ENCODE peak calls at places on chromosomes 7 and 10, in four cellular contexts. J is neural progenitor cell; H is activated CD8-positive, alpha-beta T cell treated with anti-CD3 and anti-CD28 coated beads, Interleukin-2, amount 10 ng/mL, durations not matched to agents 7 days and 5 days; R is stimulated activated CD8-positive, alpha-beta memory T cell treated with anti-CD3 and anti-CD28 coated beads, Interleukin-15, amount 100 ng/mL, for 48 hours. W is an unnamed sample.
A peak's percentile ranks its signal among the peaks of the same experiment; 100 is the strongest.

GRCh38 chr10:133100706-133101463 is 13.2 kb downstream of the ADGRA1 start:
- DNase-seq in J (peak; percentile 98), H (peak; percentile 32), R (peak; percentile 6), W (peak; percentile 93)

GRCh38 chr10:132518572-132519381 is 18.8 kb upstream of the INPP5A start:
- DNase-seq in J (peak; percentile 59), H (no peak), R (no peak), W (peak; percentile 82)

GRCh38 chr7:28076421-28077163 is 104.0 kb downstream of the JAZF1 start:
- DNase-seq in H (no peak), J (no peak), R (no peak), W (peak; percentile 25)

GRCh38 chr7:45992831-45993230 is 71.8 kb upstream of the IGFBP3 start:
- DNase-seq in R (no peak), J (no peak), H (no peak), W (peak; percentile 15)

GRCh38 chr7:142813262-142813661 is 41.6 kb upstream of the EPHB6 start:
- DNase-seq in H (peak; percentile 22), J (no peak), R (no peak), W (no peak)

GRCh38 chr7:1197997-1198632 is 34.6 kb upstream of the UNCX start:
- DNase-seq in R (no peak), H (no peak), J (no peak), W (peak; percentile 63)

GRCh38 chr10:123496336-123496735 is 169.8 kb upstream of the GPR26 start:
- DNase-seq in H (no peak), R (no peak), J (no peak), W (peak; percentile 31)

GRCh38 chr7:101559586-101559985 is 69.5 kb downstream of the MYL10 start:
- DNase-seq in J (no peak), H (no peak), R (no peak), W (no peak)

GRCh38 chr10:42954776-42955492 is 121.9 kb upstream of the RET start:
- DNase-seq in R (no peak), J (no peak), H (peak; percentile 13), W (no peak)

GRCh38 chr7:7176421-7177043 is 5.8 kb upstream of the C1GALT1 start:
- DNase-seq in R (no peak), J (peak; percentile 64), H (no peak), W (no peak)

GRCh38 chr7:464712-465461 is 54.8 kb downstream of the PDGFA start:
- DNase-seq in H (no peak), J (no peak), R (no peak), W (peak; percentile 90)

GRCh38 chr10:127148933-127149220 is 47.5 kb downstream of the INSYN2A start:
- DNase-seq in H (no peak), R (no peak), J (no peak), W (no peak)

GRCh38 chr10:7767209-7767608 is 20.6 kb downstream of the KIN start:
- DNase-seq in H (no peak), J (no peak), R (no peak), W (no peak)

GRCh38 chr10:88213206-88213605 is 349.8 kb downstream of the PTEN start:
- DNase-seq in J (no peak), H (no peak), R (no peak), W (no peak)

GRCh38 chr10:7913122-7913872 is 95.0 kb downstream of the TAF3 start:
- DNase-seq in J (no peak), H (no peak), R (no peak), W (no peak)

GRCh38 chr10:25641576-25641975 is 292.5 kb upstream of the MYO3A start:
- DNase-seq in J (no peak), H (no peak), R (no peak), W (no peak)

GRCh38 chr10:76733441-76733840 is 904.2 kb downstream of the KCNMA1 start:
- DNase-seq in R (no peak), H (no peak), J (no peak), W (peak; percentile 20)

GRCh38 chr7:14125998-14126397 is 136.5 kb upstream of the ETV1 start:
- DNase-seq in R (no peak), H (no peak), J (peak; percentile 13), W (peak; percentile 50)

GRCh38 chr7:30164567-30164966 is 29.8 kb downstream of the MTURN start:
- DNase-seq in J (peak; percentile 67), H (no peak), R (no peak), W (peak; percentile 84)

GRCh38 chr7:55558962-55559920 is 13.1 kb downstream of the VOPP1 start:
- DNase-seq in J (no peak), H (no peak), R (no peak), W (no peak)

GRCh38 chr7:1093916-1094508 is 6.1 kb downstream of the GPER1 start:
- DNase-seq in H (no peak), R (no peak), J (no peak), W (no peak)

GRCh38 chr7:100170111-100170897 is 1.9 kb upstream of the GAL3ST4 start:
- DNase-seq in H (no peak), J (no peak), R (no peak), W (no peak)

GRCh38 chr10:1070939-1071338 is 14.8 kb downstream of the WDR37 start:
- DNase-seq in J (no peak), R (no peak), H (no peak), W (no peak)

GRCh38 chr10:128714240-128714639 is 588.0 kb upstream of the MKI67 start:
- DNase-seq in J (no peak), R (no peak), H (no peak), W (peak; percentile 34)

GRCh38 chr7:134823400-134823799 is 44.0 kb downstream of the CALD1 start:
- DNase-seq in J (no peak), H (no peak), R (no peak), W (no peak)